ENCODE peak calls at places on chromosomes 2 and 18, in ten cellular contexts. U is nephron progenitor cell; V is GM12865; M is NCI-H460; F is body of pancreas; N is substantia nigra; L is stimulated activated CD4-positive, alpha-beta T cell treated with anti-CD3 and anti-CD28 coated beads, Interleukin-4, amount 100 ng/mL, for 48 hours; C is H54; R is naive thymus-derived CD4-positive, alpha-beta T cell; D is GM10248. T is an unnamed sample.

GRCh38 chr2:10076511-10076910 is 3.7 kb downstream of the CYS1 start:
- DNase-seq in U (no peak), N (no peak), C (no peak), L (no peak), V (no peak), R (no peak), F (no peak), D (no peak), M (no peak), T (no peak)

GRCh38 chr18:31098878-31099277 is 3.3 kb downstream of the DSC2 start:
- DNase-seq in C (no peak), L (no peak), N (no peak), D (no peak), F (no peak), M (no peak), U (no peak), R (no peak), V (no peak), T (no peak)

GRCh38 chr18:12474876-12475275 is 67.1 kb downstream of the PRELID3A start:
- DNase-seq in M (no peak), V (no peak), U (no peak), F (no peak), D (no peak), R (no peak), C (no peak), N (no peak), L (no peak), T (no peak)

GRCh38 chr18:2036136-2036535 is 535.2 kb downstream of the METTL4 start:
- DNase-seq in N (no peak), R (no peak), C (no peak), D (no peak), L (no peak), U (no peak), M (no peak), V (no peak), F (no peak), T (no peak)

GRCh38 chr2:208228481-208228880 is 26.4 kb downstream of the IDH1 start:
- DNase-seq in L (no peak), C (no peak), F (no peak), U (no peak), M (no peak), R (no peak), V (no peak), N (no peak), D (no peak), T (no peak)

GRCh38 chr18:36015629-36016028 is 43.1 kb downstream of the RMP24 start:
- DNase-seq in F (no peak), D (peak), U (no peak), R (no peak), M (no peak), C (no peak), V (peak), N (no peak), L (no peak), T (no peak)

GRCh38 chr18:55018602-55019001 is 59.3 kb upstream of the CCDC68 start:
- DNase-seq in D (no peak), V (no peak), C (peak), U (no peak), F (no peak), N (no peak), R (no peak), L (no peak), M (peak), T (peak)

GRCh38 chr2:220701115-220701514 is 871.0 kb downstream of the EPHA4 start:
- DNase-seq in L (no peak), F (no peak), C (no peak), D (no peak), M (no peak), R (no peak), V (no peak), N (no peak), U (no peak), T (no peak)

GRCh38 chr2:187748958-187749357 is 194.7 kb upstream of the TFPI start:
- DNase-seq in F (no peak), N (no peak), U (no peak), L (no peak), C (no peak), M (no peak), V (no peak), R (no peak), D (no peak), T (no peak)

GRCh38 chr2:241545113-241545512 is 13.4 kb upstream of the BOK start:
- DNase-seq in V (no peak), U (no peak), F (no peak), C (peak), M (no peak), D (peak), L (no peak), R (no peak), N (no peak), T (no peak)

GRCh38 chr2:147358375-147358774 is 486.5 kb upstream of the ACVR2A start:
- DNase-seq in R (no peak), M (no peak), D (no peak), U (no peak), L (no peak), N (no peak), V (no peak), C (no peak), F (no peak), T (no peak)

GRCh38 chr2:71697106-71698010 is 244.0 kb downstream of the DYSF start:
- DNase-seq in R (no peak), V (no peak), D (no peak), F (no peak), M (no peak), N (no peak), U (no peak), L (no peak), C (no peak), T (no peak)

GRCh38 chr2:188695953-188696352 is 278.2 kb upstream of the COL3A1 start:
- DNase-seq in L (no peak), M (no peak), V (no peak), F (no peak), C (no peak), R (no peak), D (no peak), U (no peak), N (no peak), T (no peak)

GRCh38 chr2:112342067-112342466 is 66.7 kb downstream of the ZC3H6 start:
- DNase-seq in F (no peak), C (no peak), D (no peak), U (no peak), N (no peak), M (no peak), V (no peak), L (no peak), R (no peak), T (no peak)

GRCh38 chr2:15061268-15061667 is 428.8 kb downstream of the LRATD1 start:
- DNase-seq in R (no peak), F (no peak), V (no peak), N (no peak), L (no peak), M (no peak), D (no peak), C (no peak), U (no peak), T (no peak)

GRCh38 chr2:18651842-18652774 is 62.7 kb upstream of the NT5C1B start:
- DNase-seq in U (no peak), V (no peak), F (no peak), R (no peak), D (no peak), L (no peak), C (no peak), M (no peak), N (no peak), T (no peak)

GRCh38 chr2:53209679-53210473 is 557.7 kb upstream of the CHAC2 start:
- DNase-seq in C (no peak), L (no peak), R (no peak), D (no peak), N (no peak), F (peak), V (no peak), M (no peak), U (no peak), T (no peak)

GRCh38 chr2:74777161-74777900 is 56.6 kb upstream of the HK2 start:
- DNase-seq in N (no peak), F (no peak), C (no peak), R (no peak), L (no peak), M (no peak), D (peak), U (no peak), V (peak), T (no peak)

GRCh38 chr2:63856302-63856600 is 14.6 kb downstream of the UGP2 start:
- DNase-seq in U (no peak), V (no peak), N (no peak), M (no peak), F (no peak), C (no peak), L (no peak), R (peak), D (no peak), T (no peak)

GRCh38 chr18:32355896-32356295 is 114.8 kb downstream of the GAREM1 start:
- DNase-seq in M (no peak), V (no peak), U (no peak), D (no peak), L (no peak), C (no peak), N (no peak), F (no peak), R (no peak), T (no peak)

GRCh38 chr2:83594841-83595720 is 864.0 kb downstream of the SUCLG1 start:
- DNase-seq in F (no peak), C (no peak), N (no peak), M (no peak), R (no peak), U (no peak), D (no peak), L (no peak), V (no peak), T (peak)

GRCh38 chr2:159139216-159139933 is 147.1 kb downstream of the WDSUB1 start:
- DNase-seq in L (no peak), R (no peak), U (no peak), M (peak), C (no peak), F (no peak), D (no peak), V (no peak), N (no peak), T (no peak)

GRCh38 chr2:204544961-204545860 is at the start of gene PARD3B:
- DNase-seq in F (peak), L (peak), C (peak), D (peak), U (peak), N (peak), M (peak), R (peak), V (peak), T (no peak)

GRCh38 chr2:172995323-172996244 is 80.1 kb upstream of the MAP3K20 start:
- DNase-seq in D (no peak), V (no peak), R (no peak), N (no peak), L (no peak), F (peak), M (peak), U (no peak), C (peak), T (peak)

GRCh38 chr18:35095983-35096676 is 54.9 kb downstream of the MAPRE2 start:
- DNase-seq in D (no peak), U (no peak), R (no peak), F (no peak), V (peak), L (no peak), N (no peak), M (no peak), C (no peak), T (no peak)

GRCh38 chr2:205911306-205911705 is 174.7 kb downstream of the INO80D start:
- DNase-seq in V (no peak), N (no peak), R (no peak), L (no peak), C (no peak), U (no peak), D (no peak), F (no peak), M (no peak), T (no peak)

GRCh38 chr2:152611458-152612231 is 105.6 kb downstream of the PRPF40A start:
- DNase-seq in N (no peak), L (no peak), D (peak), M (no peak), R (no peak), U (no peak), F (peak), C (peak), V (peak), T (no peak)

GRCh38 chr2:58710795-58711279 is 469.7 kb upstream of the FANCL start:
- DNase-seq in F (no peak), R (no peak), L (no peak), M (no peak), U (no peak), D (no peak), V (no peak), N (no peak), C (no peak), T (no peak)

GRCh38 chr18:9428301-9428706 is 47.0 kb upstream of the RALBP1 start:
- DNase-seq in D (no peak), F (no peak), M (no peak), U (no peak), N (no peak), V (no peak), R (no peak), L (no peak), C (no peak), T (no peak)

GRCh38 chr2:43175187-43175490 is 51.3 kb downstream of the ZFP36L2 start:
- DNase-seq in M (no peak), R (no peak), F (no peak), U (no peak), D (no peak), V (no peak), L (no peak), N (no peak), C (no peak), T (no peak)